ENCODE peak calls at places on chromosomes 7 and 10, in four cellular contexts. W is IMR-90, A is HepG2, O is K562. M is an unnamed sample.

GRCh38 chr10:16436367-16436757 is 448 bp upstream of the PTER start:
- DNase-seq in W (no peak), A (no peak), O (no peak), M (no peak)

GRCh38 chr7:117112640-117113039 is 159.3 kb downstream of the ST7 start:
- DNase-seq in W (no peak), A (no peak), O (no peak), M (no peak)

GRCh38 chr7:34838329-34838728 is 180.3 kb downstream of the NPSR1 start:
- DNase-seq in W (no peak), A (no peak), O (no peak), M (no peak)

GRCh38 chr10:59954296-59954695 is 47.9 kb upstream of the CCDC6 start:
- DNase-seq in W (peak), A (no peak), O (no peak), M (no peak)

GRCh38 chr7:52547301-52547920 is 488.0 kb upstream of the POM121L12 start:
- DNase-seq in W (no peak), A (no peak), O (no peak), M (no peak)

GRCh38 chr10:44982114-44982460 is 3.5 kb upstream of the DEPP1 start:
- DNase-seq in W (no peak), A (no peak), O (no peak), M (no peak)

GRCh38 chr10:14396441-14397048 is 65.8 kb upstream of the FRMD4A start:
- DNase-seq in W (no peak), A (no peak), O (peak), M (no peak)

GRCh38 chr10:89263091-89263490 is 11.5 kb upstream of the LIPA start:
- DNase-seq in W (no peak), A (no peak), O (no peak), M (no peak)

GRCh38 chr7:2644514-2645273 is 12.9 kb downstream of the TTYH3 start:
- DNase-seq in W (no peak), A (no peak), O (no peak), M (no peak)

GRCh38 chr7:17520941-17521340 is 222.5 kb downstream of the AHR start:
- DNase-seq in W (peak), A (no peak), O (no peak), M (no peak)

GRCh38 chr10:120948889-120949382 is 97.8 kb downstream of the WDR11 start:
- DNase-seq in W (peak), A (peak), O (peak), M (no peak)

GRCh38 chr10:43372751-43373445 is 1.5 kb downstream of the FXYD4 start:
- DNase-seq in W (no peak), A (no peak), O (no peak), M (no peak)

GRCh38 chr10:132027423-132027983 is 38.2 kb upstream of the JAKMIP3 start:
- DNase-seq in W (peak), A (peak), O (no peak), M (no peak)

GRCh38 chr7:142420554-142421362 is 162.9 kb upstream of the PRSS58 start:
- DNase-seq in W (peak), A (peak), O (peak), M (peak)

GRCh38 chr7:2450198-2451107 is 25.7 kb downstream of the GRIFIN start:
- DNase-seq in W (no peak), A (no peak), O (no peak), M (no peak)

GRCh38 chr10:31927597-31928530 is 767 bp downstream of the ARHGAP12 start:
- DNase-seq in W (peak), A (peak), O (peak), M (peak)

GRCh38 chr10:30051220-30051619 is 8.2 kb downstream of the JCAD start:
- DNase-seq in W (peak), A (no peak), O (no peak), M (no peak)

GRCh38 chr7:112866424-112866823 is 76.2 kb upstream of the TMEM168 start:
- DNase-seq in W (no peak), A (no peak), O (no peak), M (no peak)

GRCh38 chr10:32412499-32412853 is 33.5 kb upstream of the CCDC7 start:
- DNase-seq in W (peak), A (no peak), O (no peak), M (no peak)

GRCh38 chr10:47374611-47375536 is 9.2 kb downstream of the ZNF488 start:
- DNase-seq in W (peak), A (no peak), O (no peak), M (no peak)

GRCh38 chr10:70174058-70174741 is 3.9 kb upstream of the SAR1A start:
- DNase-seq in W (no peak), A (peak), O (peak), M (no peak)

GRCh38 chr7:157016352-157017041 is 6.0 kb upstream of the MNX1 start:
- DNase-seq in W (no peak), A (no peak), O (no peak), M (no peak)

GRCh38 chr7:27160147-27160545 is 3.7 kb upstream of the HOXA7 start:
- DNase-seq in W (no peak), A (no peak), O (no peak), M (no peak)
- TF ChIP-seq MAZ in W (no peak), A (no peak), O (no peak), M (no peak)

DNA sequence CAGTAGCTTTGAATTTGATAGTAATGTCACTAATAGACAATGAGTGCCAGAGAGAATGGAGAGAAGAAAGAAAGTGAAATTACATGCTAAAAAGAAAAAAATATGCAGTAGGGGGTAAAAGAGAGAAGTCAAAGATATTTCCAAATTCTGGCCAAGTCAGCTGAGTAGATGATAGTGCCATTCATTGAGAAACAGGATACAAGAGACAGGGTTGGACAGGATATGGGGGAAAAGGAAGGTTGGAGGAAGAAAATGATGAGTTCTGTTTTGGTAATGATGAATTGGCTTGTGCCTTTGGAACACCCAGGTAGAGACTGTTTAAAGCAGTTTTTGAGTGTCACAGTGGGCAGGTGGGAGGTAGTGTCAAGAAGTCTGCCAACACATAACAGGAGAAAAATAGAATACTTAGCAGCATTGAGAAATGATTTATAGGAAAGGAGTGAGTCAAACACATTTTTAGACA is 78.3 kb downstream of the LRRC17 start:
- DNase-seq in W (no peak), A (no peak), O (no peak), M (peak)
- TF ChIP-seq MAZ in W (no peak), A (no peak), O (no peak), M (no peak)

GRCh38 chr7:115782716-115783460 is 247.7 kb downstream of the TFEC start:
- DNase-seq in W (no peak), A (no peak), O (no peak), M (no peak)
- TF ChIP-seq MAZ in W (no peak), A (no peak), O (no peak), M (no peak)

GRCh38 chr7:129949292-129950133 is 3.2 kb downstream of the UBE2H start:
- DNase-seq in W (peak), A (peak), O (no peak), M (no peak)

GRCh38 chr7:129947001-129947400 is 5.8 kb downstream of the UBE2H start:
- DNase-seq in W (no peak), A (no peak), O (no peak), M (no peak)

GRCh38 chr7:129947701-129948100 is 5.1 kb downstream of the UBE2H start:
- DNase-seq in W (no peak), A (no peak), O (no peak), M (no peak)

GRCh38 chr7:129948877-129949291 is 3.9 kb downstream of the UBE2H start:
- DNase-seq in W (peak), A (peak), O (peak), M (peak)

GRCh38 chr7:129948338-129948737 is 4.4 kb downstream of the UBE2H start:
- DNase-seq in W (no peak), A (no peak), O (no peak), M (no peak)
- TF ChIP-seq MAZ in W (no peak), A (no peak), O (no peak), M (no peak)

GRCh38 chr10:114061148-114061547 is 17.5 kb downstream of the ADRB1 start:
- DNase-seq in W (no peak), A (no peak), O (no peak), M (no peak)
- TF ChIP-seq MAZ in W (no peak), A (no peak), O (no peak), M (no peak)